ENCODE peak calls at places on chromosome 2, in six cellular contexts. One of them, this sample, is unnamed.

GRCh38 chr2:54704688-54705605 is 18.5 kb upstream of the EML6 start:
- DNase-seq in tibial nerve: no peak
- DNase-seq in H1: no peak
- DNase-seq in ovary: no peak
- DNase-seq in transverse colon: no peak
- DNase-seq in stomach: no peak
- DNase-seq in this sample: no peak

GRCh38 chr2:113233593-113234550 is 44.8 kb downstream of the PAX8 start:
- DNase-seq in tibial nerve: no peak
- DNase-seq in H1: no peak
- DNase-seq in ovary: no peak
- DNase-seq in transverse colon: no peak
- DNase-seq in stomach: peak
- DNase-seq in this sample: no peak

GRCh38 chr2:110852541-110853263 is 120.3 kb downstream of the ACOXL start:
- DNase-seq in tibial nerve: no peak
- DNase-seq in H1: no peak
- DNase-seq in ovary: no peak
- DNase-seq in transverse colon: no peak
- DNase-seq in stomach: no peak
- DNase-seq in this sample: no peak

GRCh38 chr2:28406276-28407096 is 13.8 kb downstream of the FOSL2 start:
- DNase-seq in tibial nerve: no peak
- DNase-seq in H1: no peak
- DNase-seq in ovary: peak
- DNase-seq in transverse colon: peak
- DNase-seq in stomach: peak
- DNase-seq in this sample: peak

GRCh38 chr2:234364718-234365117 is 132.2 kb downstream of the ARL4C start:
- DNase-seq in tibial nerve: no peak
- DNase-seq in H1: no peak
- DNase-seq in ovary: no peak
- DNase-seq in transverse colon: no peak
- DNase-seq in stomach: no peak
- DNase-seq in this sample: no peak

GRCh38 chr2:96702098-96702785 is 37.6 kb downstream of the LMAN2L start:
- DNase-seq in tibial nerve: no peak
- DNase-seq in H1: no peak
- DNase-seq in ovary: no peak
- DNase-seq in transverse colon: no peak
- DNase-seq in stomach: no peak
- DNase-seq in this sample: peak

GRCh38 chr2:68693947-68694346 is 40.7 kb upstream of the ARHGAP25 start:
- DNase-seq in tibial nerve: no peak
- DNase-seq in H1: no peak
- DNase-seq in ovary: no peak
- DNase-seq in transverse colon: no peak
- DNase-seq in stomach: no peak
- DNase-seq in this sample: no peak

GRCh38 chr2:11873766-11874165 is 127.3 kb downstream of the LPIN1 start:
- DNase-seq in tibial nerve: no peak
- DNase-seq in H1: no peak
- DNase-seq in ovary: no peak
- DNase-seq in transverse colon: no peak
- DNase-seq in stomach: no peak
- DNase-seq in this sample: no peak

GRCh38 chr2:189337648-189338047 is 103.6 kb upstream of the WDR75 start:
- DNase-seq in tibial nerve: peak
- DNase-seq in H1: no peak
- DNase-seq in ovary: no peak
- DNase-seq in transverse colon: no peak
- DNase-seq in stomach: no peak
- DNase-seq in this sample: no peak

GRCh38 chr2:88591684-88592083 is 35.6 kb downstream of the EIF2AK3 start:
- DNase-seq in tibial nerve: no peak
- DNase-seq in H1: no peak
- DNase-seq in ovary: no peak
- DNase-seq in transverse colon: no peak
- DNase-seq in stomach: no peak
- DNase-seq in this sample: no peak

GRCh38 chr2:242030858-242031257 is 161.3 kb downstream of the RTP5 start:
- DNase-seq in tibial nerve: no peak
- DNase-seq in H1: no peak
- DNase-seq in ovary: no peak
- DNase-seq in transverse colon: no peak
- DNase-seq in stomach: no peak
- DNase-seq in this sample: peak

GRCh38 chr2:73933194-73933593 is 6.5 kb downstream of the DGUOK start:
- DNase-seq in tibial nerve: no peak
- DNase-seq in H1: no peak
- DNase-seq in ovary: no peak
- DNase-seq in transverse colon: no peak
- DNase-seq in stomach: no peak
- DNase-seq in this sample: no peak

GRCh38 chr2:143936758-143937562 is 583.0 kb downstream of the ZEB2 start:
- DNase-seq in tibial nerve: no peak
- DNase-seq in H1: peak
- DNase-seq in ovary: peak
- DNase-seq in transverse colon: no peak
- DNase-seq in stomach: peak
- DNase-seq in this sample: peak

GRCh38 chr2:180979086-180979934 is 1.1 kb upstream of the UBE2E3 start:
- DNase-seq in tibial nerve: peak
- DNase-seq in H1: no peak
- DNase-seq in ovary: peak
- DNase-seq in transverse colon: no peak
- DNase-seq in stomach: no peak
- DNase-seq in this sample: no peak

GRCh38 chr2:40298026-40298425 is 153.9 kb downstream of the SLC8A1 start:
- DNase-seq in tibial nerve: no peak
- DNase-seq in H1: no peak
- DNase-seq in ovary: no peak
- DNase-seq in transverse colon: no peak
- DNase-seq in stomach: no peak
- DNase-seq in this sample: no peak

GRCh38 chr2:28949617-28950305 is 31.3 kb upstream of the TOGARAM2 start:
- DNase-seq in tibial nerve: no peak
- DNase-seq in H1: no peak
- DNase-seq in ovary: no peak
- DNase-seq in transverse colon: no peak
- DNase-seq in stomach: no peak
- DNase-seq in this sample: no peak

GRCh38 chr2:143193121-143193520 is 63.9 kb downstream of the ARHGAP15 start:
- DNase-seq in tibial nerve: no peak
- DNase-seq in H1: no peak
- DNase-seq in ovary: no peak
- DNase-seq in transverse colon: no peak
- DNase-seq in stomach: no peak
- DNase-seq in this sample: no peak

DNA sequence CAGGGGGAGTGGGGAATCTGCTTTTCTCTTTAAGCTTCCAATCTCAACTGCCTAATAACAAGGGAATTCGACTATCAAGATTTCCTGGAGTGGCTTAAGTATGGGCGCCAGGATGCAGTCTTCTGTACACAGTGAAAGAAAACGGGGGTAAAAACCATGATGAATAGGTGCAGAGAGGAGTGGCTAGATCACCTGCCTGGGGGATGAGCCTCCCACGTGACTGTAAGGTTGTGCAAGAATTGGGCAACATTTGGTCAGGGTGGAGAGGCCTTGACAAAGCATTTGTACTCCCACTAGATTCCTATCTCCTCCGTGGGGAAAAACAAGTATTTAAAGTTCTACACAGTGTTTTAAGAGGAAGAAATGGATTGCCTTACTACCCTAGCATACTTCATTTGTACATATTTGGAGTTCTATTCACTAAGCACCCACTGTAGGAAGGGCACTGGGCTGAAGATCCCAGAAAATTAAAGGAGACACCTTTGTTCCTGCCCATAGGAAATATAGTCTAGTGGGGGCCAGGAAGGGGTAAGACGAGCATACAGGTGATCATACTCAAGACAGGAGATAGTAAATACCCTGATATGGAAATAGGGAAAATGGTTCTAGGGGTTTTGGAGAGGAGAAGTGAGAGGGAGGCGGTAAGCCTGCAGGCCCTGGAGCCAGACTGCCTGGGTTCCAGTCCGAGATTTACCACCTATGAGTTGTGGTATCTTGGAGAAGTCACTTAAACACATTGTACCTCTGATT is 29.2 kb downstream of the EPAS1 start:
- DNase-seq in tibial nerve: no peak
- DNase-seq in H1: no peak
- DNase-seq in ovary: no peak
- DNase-seq in transverse colon: no peak
- DNase-seq in stomach: no peak
- DNase-seq in this sample: no peak
- TF ChIP-seq EP300 in tibial nerve: no peak
- TF ChIP-seq EP300 in H1: no peak
- TF ChIP-seq EP300 in ovary: no peak
- TF ChIP-seq EP300 in transverse colon: no peak
- TF ChIP-seq EP300 in stomach: no peak
- TF ChIP-seq EP300 in this sample: no peak

DNA sequence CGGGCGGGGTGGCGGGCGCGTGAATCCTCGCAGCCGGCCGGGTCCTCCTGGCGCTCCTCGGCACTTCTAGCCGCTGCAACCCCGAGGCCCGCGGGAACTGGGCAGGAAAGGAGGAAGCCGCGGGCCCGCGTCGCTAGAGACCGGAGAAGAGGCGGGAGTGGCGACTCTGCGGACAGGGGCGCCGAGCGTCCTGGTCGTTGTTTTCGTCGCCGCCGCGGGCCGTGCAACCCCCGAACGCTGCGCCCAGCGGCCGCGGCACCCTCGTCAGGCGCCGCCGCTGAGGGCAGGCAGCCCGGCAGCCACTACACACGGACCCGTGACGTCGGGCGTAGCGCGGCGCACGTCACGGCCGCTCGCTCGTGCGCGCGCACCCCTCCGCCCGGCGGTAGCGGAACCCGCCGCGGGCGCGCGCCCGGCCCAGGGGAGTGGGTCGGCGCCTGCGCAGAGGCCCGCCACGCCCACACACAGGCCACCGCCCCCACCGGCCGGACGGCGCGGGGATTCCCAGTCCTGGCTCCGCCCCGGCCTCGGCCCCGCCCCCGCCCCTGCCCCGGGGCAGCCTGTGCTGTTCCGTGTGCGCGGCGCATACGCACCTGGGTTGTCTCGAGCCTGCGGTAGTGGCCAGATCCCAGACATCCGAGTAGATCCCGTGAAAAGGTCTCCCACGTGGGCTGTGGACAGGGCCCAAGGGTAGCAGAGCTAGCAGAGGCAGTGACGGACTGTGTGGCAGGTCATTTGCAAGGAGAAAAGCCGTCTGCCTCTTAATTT is at the start of gene MAP3K2:
- DNase-seq in tibial nerve: peak
- DNase-seq in H1: no peak
- DNase-seq in ovary: peak
- DNase-seq in transverse colon: peak
- DNase-seq in stomach: peak
- DNase-seq in this sample: peak
- TF ChIP-seq EP300 in tibial nerve: no peak
- TF ChIP-seq EP300 in H1: no peak
- TF ChIP-seq EP300 in ovary: peak
- TF ChIP-seq EP300 in transverse colon: no peak
- TF ChIP-seq EP300 in stomach: no peak
- TF ChIP-seq EP300 in this sample: no peak

DNA sequence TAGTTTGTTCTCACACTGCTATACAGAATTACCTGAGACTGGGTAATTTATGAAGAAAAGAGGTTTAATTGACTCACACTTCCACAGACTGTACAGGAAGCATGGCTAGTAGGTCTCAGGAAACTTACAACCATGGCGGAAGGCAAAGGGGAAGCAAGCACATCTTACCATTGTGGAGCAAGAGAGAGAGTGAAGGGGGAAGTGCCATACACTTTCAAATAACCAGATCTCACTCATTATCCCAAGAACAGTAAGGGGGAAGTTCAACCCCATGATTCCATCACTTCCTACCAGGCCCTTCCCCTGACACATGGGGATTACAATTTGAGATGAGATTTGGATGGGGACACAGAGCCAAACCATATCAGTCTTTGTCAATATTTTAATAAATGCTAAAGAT is 5.0 kb upstream of the CRYGB start:
- DNase-seq in tibial nerve: no peak
- DNase-seq in H1: no peak
- DNase-seq in ovary: no peak
- DNase-seq in transverse colon: no peak
- DNase-seq in stomach: no peak
- DNase-seq in this sample: no peak
- TF ChIP-seq EP300 in tibial nerve: no peak
- TF ChIP-seq EP300 in H1: no peak
- TF ChIP-seq EP300 in ovary: no peak
- TF ChIP-seq EP300 in transverse colon: no peak
- TF ChIP-seq EP300 in stomach: no peak
- TF ChIP-seq EP300 in this sample: no peak

GRCh38 chr2:70806620-70807019 is 13.8 kb downstream of the CLEC4F start:
- DNase-seq in tibial nerve: no peak
- DNase-seq in H1: no peak
- DNase-seq in ovary: no peak
- DNase-seq in transverse colon: no peak
- DNase-seq in stomach: no peak
- DNase-seq in this sample: no peak

GRCh38 chr2:70805987-70806386 is 14.4 kb downstream of the CLEC4F start:
- DNase-seq in tibial nerve: no peak
- DNase-seq in H1: no peak
- DNase-seq in ovary: no peak
- DNase-seq in transverse colon: no peak
- DNase-seq in stomach: no peak
- DNase-seq in this sample: no peak

GRCh38 chr2:70808983-70809958 is 11.1 kb downstream of the CLEC4F start:
- DNase-seq in tibial nerve: no peak
- DNase-seq in H1: no peak
- DNase-seq in ovary: no peak
- DNase-seq in transverse colon: no peak
- DNase-seq in stomach: no peak
- DNase-seq in this sample: no peak

GRCh38 chr2:70807828-70808118 is 12.6 kb downstream of the CLEC4F start:
- DNase-seq in tibial nerve: no peak
- DNase-seq in H1: no peak
- DNase-seq in ovary: no peak
- DNase-seq in transverse colon: no peak
- DNase-seq in stomach: no peak
- DNase-seq in this sample: no peak

DNA sequence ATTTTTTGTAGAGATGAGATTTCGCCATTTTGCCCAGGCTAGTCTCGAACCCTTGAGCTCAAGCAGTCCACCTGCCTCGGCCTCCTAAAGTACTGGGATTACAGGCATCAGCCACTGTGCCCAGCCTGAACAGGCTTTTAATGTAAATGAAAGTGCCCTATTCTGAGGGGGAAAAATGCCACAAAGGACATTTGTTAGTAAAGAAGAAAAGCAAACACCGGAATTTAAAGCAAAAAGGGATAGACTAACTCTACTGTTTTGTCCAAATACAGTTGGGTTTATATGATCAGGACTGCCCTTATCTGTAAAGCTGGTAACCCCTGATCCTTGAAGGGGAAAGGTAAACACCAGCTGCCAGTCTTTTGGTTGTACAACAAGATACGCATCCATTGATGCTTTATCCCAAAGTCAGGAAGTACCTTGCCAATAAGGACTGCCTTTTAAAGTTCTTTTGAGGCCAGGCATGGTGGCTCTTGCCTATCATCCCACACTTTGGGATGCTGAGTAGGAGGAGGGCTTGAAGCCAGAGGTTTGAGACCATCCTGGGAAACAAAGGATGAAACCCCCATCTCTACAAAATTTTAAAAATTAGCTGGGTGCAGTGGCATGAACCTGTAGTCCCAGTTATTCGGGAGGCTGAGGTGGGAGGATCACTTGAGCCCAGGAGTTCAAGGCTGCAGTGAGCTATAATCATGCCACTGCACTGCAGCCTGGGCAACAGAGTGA is 13.1 kb downstream of the CLEC4F start:
- DNase-seq in tibial nerve: no peak
- DNase-seq in H1: no peak
- DNase-seq in ovary: no peak
- DNase-seq in transverse colon: no peak
- DNase-seq in stomach: no peak
- DNase-seq in this sample: no peak
- TF ChIP-seq EP300 in tibial nerve: no peak
- TF ChIP-seq EP300 in H1: no peak
- TF ChIP-seq EP300 in ovary: no peak
- TF ChIP-seq EP300 in transverse colon: no peak
- TF ChIP-seq EP300 in stomach: no peak
- TF ChIP-seq EP300 in this sample: no peak

This sample was measured in sigmoid colon.